ENCODE peak calls at places on chromosomes 6 and 20, in four cellular contexts. T is thoracic aorta; Y is activated CD4-positive, CD25-positive, alpha-beta regulatory T cell; N is activated effector memory CD4-positive, alpha-beta T cell treated with anti-CD3 and anti-CD28 coated beads, Interleukin-2, amount 50 U/mL, for 16 hours. J is an unnamed sample.

GRCh38 chr6:154754152-154754551 is 20.9 kb downstream of the SCAF8 start:
- DNase-seq in T (no peak), Y (no peak), N (no peak), J (peak)

GRCh38 chr20:51752343-51752951 is 15.7 kb downstream of the ATP9A start:
- DNase-seq in T (no peak), Y (no peak), N (no peak), J (peak)

GRCh38 chr6:100366419-100366818 is 98.3 kb downstream of the SIM1 start:
- DNase-seq in T (no peak), Y (no peak), N (no peak), J (peak)

GRCh38 chr6:43107344-43108062 is 31.4 kb downstream of the PTK7 start:
- DNase-seq in T (no peak), Y (no peak), N (no peak), J (no peak)

GRCh38 chr6:27294409-27294808 is 17.7 kb downstream of the POM121L2 start:
- DNase-seq in T (no peak), Y (no peak), N (no peak), J (no peak)

GRCh38 chr6:45681860-45682488 is 304.2 kb upstream of the SUPT3H start:
- DNase-seq in T (no peak), Y (no peak), N (peak), J (no peak)

GRCh38 chr6:167689751-167690150 is 137.0 kb upstream of the AFDN start:
- DNase-seq in T (no peak), Y (no peak), N (no peak), J (no peak)

GRCh38 chr6:149851461-149851860 is 12.7 kb downstream of the LRP11 start:
- DNase-seq in T (no peak), Y (no peak), N (no peak), J (no peak)

GRCh38 chr6:106808758-106809157 is 165.8 kb downstream of the CD24 start:
- DNase-seq in T (no peak), Y (no peak), N (no peak), J (no peak)

GRCh38 chr20:48076772-48077171 is 291.5 kb upstream of the SULF2 start:
- DNase-seq in T (no peak), Y (no peak), N (no peak), J (no peak)

GRCh38 chr6:136437246-136437645 is 113.0 kb downstream of the MAP7 start:
- DNase-seq in T (no peak), Y (no peak), N (no peak), J (no peak)

GRCh38 chr6:17628873-17629272 is 28.8 kb downstream of the FAM8A1 start:
- DNase-seq in T (no peak), Y (no peak), N (no peak), J (no peak)

GRCh38 chr6:146433881-146434741 is 109.5 kb upstream of the RAB32 start:
- DNase-seq in T (no peak), Y (no peak), N (no peak), J (no peak)

GRCh38 chr6:6927437-6928361 is 180.1 kb upstream of the RREB1 start:
- DNase-seq in T (no peak), Y (no peak), N (no peak), J (no peak)

GRCh38 chr6:158518196-158519127 is 41.4 kb upstream of the TMEM181 start:
- DNase-seq in T (no peak), Y (no peak), N (peak), J (peak)

GRCh38 chr6:37056439-37057127 is 51.1 kb downstream of the FGD2 start:
- DNase-seq in T (no peak), Y (no peak), N (no peak), J (no peak)

GRCh38 chr20:62925420-62926228 is 681 bp downstream of the DIDO1 start:
- DNase-seq in T (no peak), Y (no peak), N (peak), J (no peak)

GRCh38 chr6:116557863-116558262 is 4.3 kb downstream of the CALHM4 start:
- DNase-seq in T (no peak), Y (no peak), N (no peak), J (peak)

GRCh38 chr6:37204014-37204751 is 34.2 kb downstream of the PIM1 start:
- DNase-seq in T (no peak), Y (no peak), N (no peak), J (no peak)

GRCh38 chr20:34794006-34794585 is 31.4 kb downstream of the NCOA6 start:
- DNase-seq in T (no peak), Y (no peak), N (no peak), J (no peak)

GRCh38 chr6:3455490-3456394 is 1.1 kb downstream of the SLC22A23 start:
- DNase-seq in T (no peak), Y (no peak), N (peak), J (no peak)

GRCh38 chr6:8530775-8531435 is 95.6 kb upstream of the SLC35B3 start:
- DNase-seq in T (no peak), Y (no peak), N (no peak), J (no peak)

GRCh38 chr20:24470031-24470781 is 777 bp downstream of the SYNDIG1 start:
- DNase-seq in T (no peak), Y (no peak), N (no peak), J (no peak)

GRCh38 chr20:24657878-24658620 is 188.6 kb downstream of the SYNDIG1 start:
- DNase-seq in T (no peak), Y (no peak), N (no peak), J (no peak)

GRCh38 chr6:21856096-21856825 is 262.7 kb downstream of the SOX4 start:
- DNase-seq in T (no peak), Y (no peak), N (no peak), J (peak)

GRCh38 chr6:34238507-34239239 is 2.0 kb downstream of the HMGA1 start:
- DNase-seq in T (no peak), Y (no peak), N (peak), J (no peak)

GRCh38 chr6:16205377-16206144 is 32.8 kb upstream of the GMPR start:
- DNase-seq in T (no peak), Y (no peak), N (no peak), J (peak)

GRCh38 chr6:26222587-26222986 is 135.4 kb downstream of the HFE start:
- DNase-seq in T (no peak), Y (no peak), N (no peak), J (no peak)

GRCh38 chr20:4444404-4444803 is 277.3 kb upstream of the PRND start:
- DNase-seq in T (no peak), Y (no peak), N (no peak), J (peak)

GRCh38 chr6:78851156-78851555 is 16.2 kb upstream of the IRAK1BP1 start:
- DNase-seq in T (no peak), Y (no peak), N (no peak), J (no peak)

GRCh38 chr6:15962449-15962764 is 166.5 kb upstream of the MYLIP start:
- DNase-seq in T (no peak), Y (no peak), N (no peak), J (peak)

GRCh38 chr6:131954775-131955107 is 3.6 kb upstream of the CCN2 start:
- DNase-seq in T (peak), Y (no peak), N (no peak), J (peak)

GRCh38 chr20:45209924-45210323 is 3.1 kb downstream of the SEMG1 start:
- DNase-seq in T (no peak), Y (no peak), N (no peak), J (no peak)

GRCh38 chr20:34675561-34675960 is 1.3 kb downstream of the PIGU start:
- DNase-seq in T (no peak), Y (no peak), N (no peak), J (no peak)